ENCODE peak calls at places on chromosomes 7 and 10, in eight cellular contexts. R is K562; Z is MCF 10A; N is activated T-helper 1 cell treated with anti-CD3 and anti-CD28 coated beads, Interleukin-12 subunit alpha, Interleukin-12 subunit beta, Interleukin-2, Interleukin-4 antibody, amounts not matched to agents 30 ng/mL and 10 ng/mL and 1 ng/mL, durations not matched to agents 14 hours and 24 hours and 36 hours; Q is HCEC 1CT; J is left cardiac atrium; T is A549; S is C1 segment of cervical spinal cord. W is an unnamed sample.

GRCh38 chr10:12981570-12981969 is 19.9 kb downstream of the CCDC3 start:
- DNase-seq in N (no peak), Q (peak), R (no peak), Z (peak), T (peak), J (no peak), S (no peak), W (no peak)

GRCh38 chr10:111762114-111762513 is 421.5 kb downstream of the GPAM start:
- DNase-seq in J (no peak), Q (no peak), T (no peak), Z (no peak), S (no peak), R (no peak), N (no peak), W (no peak)

GRCh38 chr10:23917251-23917908 is 291.6 kb upstream of the KIAA1217 start:
- DNase-seq in N (no peak), Q (no peak), T (no peak), Z (no peak), J (no peak), R (no peak), S (no peak), W (no peak)

GRCh38 chr10:93762979-93763391 is 5.2 kb downstream of the LGI1 start:
- DNase-seq in J (no peak), Q (no peak), S (no peak), R (no peak), Z (no peak), T (no peak), N (no peak), W (no peak)

GRCh38 chr10:12348870-12349627 is at the start of gene CAMK1D:
- DNase-seq in Z (peak), S (peak), J (peak), T (peak), N (peak), R (peak), Q (peak), W (peak)

GRCh38 chr10:103192451-103193106 is 493 bp downstream of the NT5C2 start:
- DNase-seq in Z (peak), N (peak), S (peak), T (peak), J (peak), Q (peak), R (no peak), W (peak)

GRCh38 chr7:22154130-22154529 is 202.8 kb downstream of the RAPGEF5 start:
- DNase-seq in T (no peak), J (no peak), Z (no peak), Q (no peak), S (no peak), R (no peak), N (no peak), W (peak)

GRCh38 chr10:102773986-102774385 is 30.2 kb downstream of the WBP1L start:
- DNase-seq in R (no peak), N (peak), Z (no peak), S (no peak), T (no peak), J (peak), Q (no peak), W (no peak)

GRCh38 chr10:10886861-10887539 is 130.7 kb upstream of the CELF2 start:
- DNase-seq in S (no peak), R (no peak), Q (no peak), N (no peak), J (no peak), Z (no peak), T (no peak), W (no peak)

GRCh38 chr10:16809074-16809718 is 8.0 kb downstream of the RSU1 start:
- DNase-seq in Q (peak), R (peak), S (peak), T (peak), N (no peak), J (peak), Z (peak), W (peak)

GRCh38 chr10:51879238-51879637 is 179.8 kb upstream of the CSTF2T start:
- DNase-seq in Z (peak), Q (peak), T (peak), N (peak), S (no peak), J (peak), R (no peak), W (no peak)

GRCh38 chr7:8511810-8512209 is 78.4 kb downstream of the NXPH1 start:
- DNase-seq in S (no peak), Z (no peak), T (no peak), J (no peak), N (no peak), Q (no peak), R (no peak), W (no peak)

GRCh38 chr7:8389898-8390642 is 43.3 kb upstream of the NXPH1 start:
- DNase-seq in Z (peak), J (no peak), Q (no peak), N (no peak), T (peak), S (no peak), R (peak), W (peak)

GRCh38 chr10:78852856-78853255 is 215.9 kb upstream of the ZMIZ1 start:
- DNase-seq in N (no peak), J (no peak), Q (peak), Z (peak), T (peak), R (peak), S (no peak), W (no peak)

GRCh38 chr7:111329367-111330234 is 232.7 kb downstream of the IMMP2L start:
- DNase-seq in Z (peak), Q (peak), S (no peak), N (no peak), J (no peak), T (peak), R (no peak), W (no peak)

W was measured in globus pallidus.